ENCODE peak calls at places on chromosomes 16 and 17, in four cellular contexts. G is endothelial cell, B is cardiac muscle cell, R is IMR-90. N is an unnamed sample.

GRCh38 chr17:62901544-62901943 is 64.5 kb upstream of the TANC2 start:
- DNase-seq in B (no peak), G (no peak), R (no peak), N (no peak)

GRCh38 chr17:28188841-28189263 is 130.1 kb upstream of the TMEM97 start:
- DNase-seq in R (peak; percentile 78), B (no peak), G (no peak), N (no peak)

GRCh38 chr17:80422276-80422675 is 7.3 kb downstream of the ENDOV start:
- DNase-seq in B (no peak), R (no peak), G (no peak), N (no peak)

GRCh38 chr16:87203060-87203656 is 114.0 kb downstream of the C16orf95 start:
- DNase-seq in R (peak; percentile 77), B (peak; percentile 81), G (peak; percentile 85), N (peak; percentile 83)

GRCh38 chr16:57325458-57325857 is 33.1 kb upstream of the CCL22 start:
- DNase-seq in R (peak; percentile 11), G (no peak), B (no peak), N (no peak)

GRCh38 chr17:67818110-67819002 is 6.9 kb upstream of the BPTF start:
- DNase-seq in B (no peak), R (no peak), G (no peak), N (no peak)

GRCh38 chr16:67283039-67283825 is 3.9 kb downstream of the PLEKHG4 start:
- DNase-seq in G (no peak), B (no peak), R (peak; percentile 44), N (no peak)

GRCh38 chr16:54540525-54541180 is 254.1 kb upstream of the IRX3 start:
- DNase-seq in R (no peak), G (no peak), B (no peak), N (no peak)

GRCh38 chr16:86044241-86044671 is 145.3 kb downstream of the IRF8 start:
- DNase-seq in B (peak; percentile 72), G (peak; percentile 84), R (peak; percentile 64), N (peak; percentile 73)

GRCh38 chr17:56752263-56752662 is 81.5 kb downstream of the C17orf67 start:
- DNase-seq in G (no peak), R (peak; percentile 18), B (no peak), N (no peak)

GRCh38 chr17:83171661-83172060 is 92.3 kb downstream of the METRNL start:
- DNase-seq in R (no peak), B (no peak), G (no peak), N (no peak)

GRCh38 chr17:79029327-79030009 is 5.5 kb downstream of the C1QTNF1 start:
- DNase-seq in B (no peak), R (no peak), G (no peak), N (no peak)

GRCh38 chr17:27319536-27320221 is 25.8 kb downstream of the WSB1 start:
- DNase-seq in G (no peak), B (peak; percentile 26), R (peak; percentile 48), N (no peak)

GRCh38 chr17:42477173-42477572 is 18.5 kb downstream of the ATP6V0A1 start:
- DNase-seq in R (no peak), G (no peak), B (no peak), N (no peak)

GRCh38 chr16:24610421-24610765 is 71.0 kb downstream of the RBBP6 start:
- DNase-seq in R (peak; percentile 1), G (peak; percentile 26), B (peak; percentile 44), N (peak; percentile 9)

GRCh38 chr16:47643610-47644009 is 182.5 kb downstream of the PHKB start:
- DNase-seq in R (no peak), B (no peak), G (no peak), N (no peak)

GRCh38 chr16:81403601-81404391 is 40.8 kb upstream of the CMIP start:
- DNase-seq in G (peak; percentile 95), B (peak; percentile 90), R (peak; percentile 53), N (peak; percentile 95)

GRCh38 chr17:21525464-21526130 is 149.4 kb downstream of the KCNJ12 start:
- DNase-seq in R (no peak), B (no peak), G (no peak), N (no peak)

GRCh38 chr17:42879596-42879985 is 21.0 kb upstream of the G6PC1 start:
- DNase-seq in R (peak; percentile 48), G (no peak), B (no peak), N (no peak)

GRCh38 chr16:49048557-49048956 is 233.1 kb downstream of the CBLN1 start:
- DNase-seq in G (no peak), R (peak; percentile 1), B (no peak), N (no peak)

GRCh38 chr16:85733839-85734170 is 17.1 kb downstream of the C16orf74 start:
- DNase-seq in G (peak; percentile 57), R (no peak), B (peak; percentile 57), N (peak; percentile 48)

GRCh38 chr17:1078831-1079561 is 82.1 kb downstream of the TIMM22 start:
- DNase-seq in G (no peak), B (peak; percentile 51), R (no peak), N (no peak)

GRCh38 chr17:2323629-2324314 is 12.5 kb downstream of the TSR1 start:
- DNase-seq in G (no peak), B (no peak), R (no peak), N (no peak)

GRCh38 chr17:12927001-12927400 is 90.8 kb downstream of the ELAC2 start:
- DNase-seq in R (no peak), B (no peak), G (no peak), N (no peak)

GRCh38 chr17:43822566-43823190 is 10.3 kb downstream of the MPP3 start:
- DNase-seq in G (no peak), R (peak; percentile 31), B (no peak), N (no peak)

GRCh38 chr17:40316571-40317344 is 7.8 kb downstream of the RARA start:
- DNase-seq in B (peak; percentile 82), R (peak; percentile 75), G (peak; percentile 75), N (peak; percentile 28)

GRCh38 chr17:40827746-40828453 is 5.5 kb upstream of the KRT10 start:
- DNase-seq in R (no peak), B (peak; percentile 13), G (no peak), N (no peak)

GRCh38 chr17:21816592-21817567 is 124.6 kb downstream of the KCNJ18 start:
- DNase-seq in B (no peak), R (no peak), G (no peak), N (no peak)

GRCh38 chr17:7046127-7046724 is 2.3 kb upstream of the SLC16A11 start:
- DNase-seq in G (no peak), R (no peak), B (peak; percentile 34), N (no peak)
- TF ChIP-seq CTCF in G (no peak), R (no peak), B (no peak), N (no peak)

GRCh38 chr17:7393613-7394451 is 493 bp downstream of the PLSCR3 start:
- DNase-seq in R (no peak), G (no peak), B (peak; percentile 60), N (no peak)
- TF ChIP-seq CTCF in R (no peak), G (no peak), B (no peak), N (no peak)

DNA sequence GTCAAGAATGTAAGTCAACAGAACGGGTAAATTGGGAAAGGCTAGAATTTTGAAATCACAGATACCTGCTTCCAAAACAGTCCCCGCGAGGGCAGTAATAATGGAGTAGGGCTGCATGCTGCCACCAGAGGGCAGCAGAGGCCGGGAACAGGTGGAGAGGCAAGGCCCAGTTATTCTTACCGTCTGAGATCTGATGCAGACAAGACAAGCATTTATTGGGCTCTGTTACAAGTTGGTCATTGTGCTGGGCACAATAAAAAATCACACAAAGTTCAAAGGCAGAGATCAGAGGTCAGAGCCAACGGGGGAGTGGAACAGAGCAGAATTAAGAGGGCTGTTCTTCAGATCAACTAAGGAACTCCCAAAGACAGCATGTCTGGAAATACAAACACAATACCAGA is 8.8 kb upstream of the MLKL start:
- DNase-seq in G (peak; percentile 85), B (peak; percentile 80), R (peak; percentile 72), N (peak; percentile 85)
- TF ChIP-seq CTCF in G (peak; percentile 95), B (peak; percentile 97), R (peak; percentile 98), N (peak; percentile 98)

GRCh38 chr17:32912218-32912897 is 15.6 kb upstream of the TMEM98 start:
- DNase-seq in R (peak; percentile 76), B (peak; percentile 49), G (no peak), N (no peak)
- TF ChIP-seq CTCF in R (peak; percentile 20), B (peak; percentile 30), G (no peak), N (no peak)

GRCh38 chr17:73902416-73903181 is 258.4 kb upstream of the SDK2 start:
- DNase-seq in G (peak; percentile 24), B (peak; percentile 5), R (no peak), N (no peak)

GRCh38 chr17:73901249-73901648 is 257.0 kb upstream of the SDK2 start:
- DNase-seq in G (no peak), B (no peak), R (no peak), N (no peak)

GRCh38 chr17:73900516-73900915 is 256.3 kb upstream of the SDK2 start:
- DNase-seq in G (no peak), B (no peak), R (no peak), N (no peak)

GRCh38 chr17:73899839-73900238 is 255.6 kb upstream of the SDK2 start:
- DNase-seq in B (no peak), R (no peak), G (no peak), N (no peak)

DNA sequence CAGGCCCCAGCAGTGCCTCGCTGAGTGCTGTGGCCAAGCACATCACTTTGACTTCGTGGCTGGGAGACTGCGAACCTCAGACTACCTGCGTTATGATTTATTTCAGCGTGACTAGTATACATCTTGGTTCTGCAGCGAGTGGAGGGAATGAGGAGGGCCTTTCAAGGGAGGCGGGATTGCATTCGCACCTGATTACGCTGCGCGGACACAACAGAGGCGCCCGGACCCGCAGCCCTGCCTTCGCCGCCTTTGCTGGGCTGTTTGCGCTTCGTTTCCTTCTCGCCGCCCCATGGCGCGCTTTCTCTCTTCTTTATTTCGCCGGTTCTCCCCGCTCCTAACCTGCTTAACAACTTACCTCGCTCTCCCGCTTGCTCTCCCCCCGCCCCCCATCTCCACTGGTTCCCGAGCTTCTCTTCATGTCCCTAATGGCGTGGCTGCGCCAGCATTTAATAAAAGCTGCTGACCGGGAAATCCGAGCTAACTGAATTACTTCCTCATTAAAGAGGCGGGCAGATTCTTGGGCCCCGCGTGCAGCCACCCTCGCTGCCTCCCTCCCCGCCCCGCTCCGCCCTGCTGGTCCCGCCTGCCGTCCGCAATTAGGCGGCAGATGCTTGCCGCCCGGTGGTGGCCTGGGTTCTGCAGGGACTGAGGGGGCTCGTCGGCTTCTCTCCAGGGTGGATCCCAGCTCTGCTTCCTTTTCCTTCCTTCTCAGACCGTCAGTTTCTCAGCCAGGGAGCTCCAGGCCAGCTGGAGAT is 257.6 kb upstream of the SDK2 start:
- DNase-seq in B (peak; percentile 40), G (peak; percentile 41), R (no peak), N (peak; percentile 53)
- TF ChIP-seq CTCF in B (no peak), G (no peak), R (no peak), N (peak; percentile 33)

N was measured in neural crest cell.